ENCODE peak calls at places on chromosomes 5 and 9, in five cellular contexts. Z, K, H, L and D are unnamed samples.

GRCh38 chr9:131422241-131422792 is 28.4 kb downstream of the PRRC2B start:
- DNase-seq in K (peak), L (peak), Z (peak), H (no peak), D (peak)

GRCh38 chr9:27162045-27162444 is 53.0 kb downstream of the TEK start:
- DNase-seq in Z (peak), H (no peak), K (no peak), L (no peak), D (no peak)

GRCh38 chr9:127904518-127904887 is 5.1 kb upstream of the ST6GALNAC6 start:
- DNase-seq in K (peak), H (no peak), L (no peak), Z (no peak), D (peak)

GRCh38 chr5:7251127-7251526 is 144.8 kb upstream of the ADCY2 start:
- DNase-seq in L (no peak), H (no peak), Z (no peak), K (no peak), D (no peak)

GRCh38 chr5:54171645-54172384 is 138.6 kb downstream of the ARL15 start:
- DNase-seq in H (no peak), L (no peak), Z (peak), K (no peak), D (no peak)

GRCh38 chr5:24788829-24789509 is 144.2 kb upstream of the CDH10 start:
- DNase-seq in H (peak), L (no peak), Z (no peak), K (no peak), D (no peak)

GRCh38 chr5:177131019-177131320 is 2.6 kb upstream of the NSD1 start:
- DNase-seq in L (no peak), H (no peak), Z (no peak), K (no peak), D (no peak)

GRCh38 chr5:124480022-124480421 is 266.4 kb downstream of the ZNF608 start:
- DNase-seq in K (no peak), L (no peak), H (no peak), Z (no peak), D (no peak)

GRCh38 chr5:10279925-10280720 is 27.6 kb downstream of the CMBL start:
- DNase-seq in Z (no peak), L (no peak), K (no peak), H (no peak), D (no peak)

GRCh38 chr5:139641116-139642080 is 6.8 kb upstream of the CXXC5 start:
- DNase-seq in K (no peak), H (no peak), Z (no peak), L (peak), D (no peak)

GRCh38 chr5:139640432-139641115 is 7.6 kb upstream of the CXXC5 start:
- DNase-seq in H (no peak), K (no peak), L (peak), Z (no peak), D (no peak)

GRCh38 chr5:139638736-139639618 is 9.2 kb upstream of the CXXC5 start:
- DNase-seq in H (no peak), Z (no peak), L (peak), K (no peak), D (no peak)

GRCh38 chr5:139638090-139638735 is 9.9 kb upstream of the CXXC5 start:
- DNase-seq in H (peak), L (peak), Z (peak), K (peak), D (peak)

DNA sequence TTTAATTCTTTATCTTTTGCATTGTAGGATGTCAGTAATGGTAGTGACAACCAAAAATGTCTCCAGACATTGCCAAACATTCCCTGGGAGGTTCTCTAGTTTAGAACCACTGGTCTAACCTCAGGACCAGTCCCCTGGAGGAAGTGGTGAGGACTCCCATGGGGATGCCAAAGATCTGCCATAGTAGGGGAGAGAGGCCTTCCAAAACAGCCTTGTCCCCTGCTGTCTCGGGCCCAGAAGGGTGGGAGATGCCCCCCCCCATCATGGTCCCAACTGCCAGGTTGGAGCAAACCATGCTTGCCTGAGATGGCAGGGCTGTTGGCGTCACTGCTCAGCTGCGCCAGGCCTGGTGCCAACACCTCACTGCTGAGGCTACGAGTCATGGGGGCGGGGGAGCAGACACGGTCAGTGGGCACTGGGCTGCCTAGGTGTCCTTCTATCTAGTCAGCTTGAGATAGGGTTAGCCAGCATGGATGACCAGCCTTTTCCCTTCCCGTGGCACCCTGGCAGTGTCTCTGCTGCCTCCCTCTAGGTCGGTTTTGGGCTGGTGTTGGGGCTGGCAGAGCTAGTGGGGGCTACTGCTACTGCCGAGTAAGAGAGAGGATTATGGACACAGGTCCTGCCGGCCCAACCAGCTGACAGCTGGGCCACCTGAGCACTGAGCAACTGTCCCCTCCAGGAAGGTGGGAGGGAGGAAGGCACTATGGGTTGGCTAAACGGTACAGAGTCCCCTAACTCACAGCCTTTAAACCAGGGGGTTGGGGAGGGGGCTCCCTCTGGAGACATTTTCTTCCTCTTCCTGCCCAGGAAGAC is 8.3 kb upstream of the CXXC5 start:
- DNase-seq in K (no peak), L (peak), Z (peak), H (no peak), D (no peak)
- TF ChIP-seq POLR2A in K (no peak), L (no peak), Z (no peak), H (no peak), D (no peak)

DNA sequence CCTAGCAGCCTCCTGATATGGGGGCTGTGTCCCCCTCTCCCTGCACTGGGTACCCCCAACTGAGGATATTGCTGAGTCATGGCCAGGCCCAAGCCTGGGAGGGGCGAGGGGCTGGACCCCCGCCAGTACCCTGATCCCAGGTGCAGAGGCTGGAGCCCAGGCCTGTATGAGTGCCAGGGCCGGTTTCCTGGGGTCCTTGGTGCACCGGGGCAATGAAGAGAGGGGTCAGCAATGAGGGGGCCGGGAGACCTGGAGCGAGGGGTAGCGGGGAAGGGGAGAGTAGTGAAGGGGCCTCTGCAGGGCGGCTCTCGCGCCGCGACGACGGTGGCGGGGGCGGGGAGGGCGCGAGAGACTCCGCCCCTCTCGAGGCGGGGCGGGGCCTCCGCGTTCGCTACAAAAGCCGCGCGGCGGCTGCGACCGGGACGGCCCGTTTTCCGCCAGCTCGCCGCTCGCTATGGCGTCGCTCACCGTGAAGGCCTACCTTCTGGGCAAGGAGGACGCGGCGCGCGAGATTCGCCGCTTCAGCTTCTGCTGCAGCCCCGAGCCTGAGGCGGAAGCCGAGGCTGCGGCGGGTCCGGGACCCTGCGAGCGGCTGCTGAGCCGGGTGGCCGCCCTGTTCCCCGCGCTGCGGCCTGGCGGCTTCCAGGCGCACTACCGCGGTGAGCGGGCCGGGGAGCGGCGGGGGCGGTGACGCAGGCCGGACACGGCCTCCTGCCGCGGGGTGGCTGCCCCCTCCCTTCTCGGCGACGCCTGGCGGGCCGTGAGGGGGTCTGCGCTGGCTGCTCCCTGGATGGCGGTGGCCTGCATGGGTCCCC is at the start of gene SQSTM1:
- DNase-seq in H (peak), L (peak), K (peak), Z (peak), D (peak)
- TF ChIP-seq POLR2A in H (peak), L (peak), K (peak), Z (peak), D (peak)

DNA sequence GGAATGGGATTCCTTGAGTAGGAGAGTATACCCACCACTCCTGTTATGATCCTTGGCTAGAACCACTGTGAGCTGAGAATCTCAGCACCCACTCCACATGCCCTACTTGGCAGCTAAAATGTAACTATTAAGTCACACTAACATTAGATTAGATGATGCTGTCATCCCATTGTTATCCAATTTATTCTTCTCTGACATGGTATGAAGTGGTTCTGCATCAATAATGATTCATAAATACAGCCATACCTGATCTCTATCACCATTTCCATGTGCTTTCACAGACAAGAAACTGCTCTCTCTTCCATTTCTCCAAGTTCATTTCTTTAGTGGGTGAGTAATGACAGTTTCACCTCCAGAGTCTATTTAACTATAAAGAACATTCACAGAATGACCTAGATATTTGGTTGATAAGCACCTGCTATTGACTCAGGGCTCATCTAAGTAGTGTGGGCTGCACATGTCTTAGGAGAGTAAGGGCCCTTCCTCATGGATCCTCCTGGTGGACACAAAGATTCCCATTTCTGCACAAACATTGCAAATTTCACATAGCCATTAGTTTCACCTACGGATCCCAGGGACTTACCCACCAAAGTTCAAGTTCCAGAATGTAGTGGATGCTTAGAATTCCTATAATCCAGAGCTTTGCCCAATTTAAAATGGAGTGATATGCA is 187.9 kb downstream of the EBF1 start:
- DNase-seq in Z (no peak), L (no peak), H (no peak), K (no peak), D (no peak)
- TF ChIP-seq POLR2A in Z (no peak), L (no peak), H (no peak), K (no peak), D (no peak)

DNA sequence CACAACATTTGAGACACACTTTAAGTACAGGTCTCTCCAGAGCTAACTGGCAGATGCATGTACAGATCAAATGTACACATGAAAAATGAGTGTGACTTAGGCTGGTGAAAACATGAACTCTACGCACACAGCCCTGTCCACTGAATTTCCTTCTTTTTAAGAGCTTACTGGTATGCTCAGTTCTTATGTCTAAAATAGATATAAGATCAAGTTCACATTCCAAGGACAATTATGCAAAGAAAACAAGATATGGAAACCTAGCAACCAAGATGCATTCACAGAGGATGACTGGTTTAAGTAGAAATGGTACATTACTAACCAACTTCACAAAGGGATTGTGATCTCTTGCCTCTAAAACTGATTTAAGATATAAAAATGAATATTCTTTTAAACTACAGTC is 56.7 kb downstream of the TLE1 start:
- DNase-seq in H (no peak), L (no peak), K (no peak), Z (peak), D (no peak)
- TF ChIP-seq POLR2A in H (no peak), L (no peak), K (no peak), Z (no peak), D (no peak)

GRCh38 chr9:137762414-137763061 is 115.0 kb upstream of the CACNA1B start:
- DNase-seq in H (no peak), K (no peak), L (peak), Z (peak), D (no peak)
- TF ChIP-seq POLR2A in H (no peak), K (no peak), L (no peak), Z (no peak), D (no peak)